ENCODE peak calls at places on chromosomes 6 and 20, in ten cellular contexts. B is tibial artery, H is RWPE2, T is tibial nerve, Q is fibroblast of lung, L is heart left ventricle, V is breast epithelium, O is GM23338, D is heart right ventricle, P is lung. I is an unnamed sample.
A peak's percentile ranks its signal among the peaks of the same experiment; 100 is the strongest.

GRCh38 chr6:169441292-169441691 is 187.6 kb upstream of the THBS2 start:
- DNase-seq in Q (no peak), T (no peak), L (no peak), H (no peak), P (no peak), V (no peak), O (no peak), B (no peak), D (no peak), I (no peak)

GRCh38 chr6:22444335-22444734 is 125.0 kb upstream of the HDGFL1 start:
- DNase-seq in O (no peak), B (no peak), D (peak; percentile 25), Q (peak; percentile 8), L (no peak), T (no peak), P (no peak), H (no peak), V (no peak), I (no peak)

GRCh38 chr6:106870824-106871300 is 103.7 kb downstream of the CD24 start:
- DNase-seq in P (no peak), L (no peak), V (no peak), Q (no peak), B (no peak), O (no peak), D (no peak), H (no peak), T (no peak), I (no peak)

GRCh38 chr6:30493643-30494250 is 4.4 kb downstream of the HLA-E start:
- DNase-seq in O (peak; percentile 83), L (no peak), H (no peak), D (no peak), V (no peak), P (no peak), B (no peak), Q (no peak), T (no peak), I (no peak)

GRCh38 chr6:106069478-106069877 is 16.7 kb upstream of the PRDM1 start:
- DNase-seq in H (no peak), Q (peak; percentile 85), O (no peak), B (no peak), V (peak; percentile 27), L (no peak), T (peak; percentile 77), P (no peak), D (peak; percentile 30), I (peak; percentile 76)

GRCh38 chr6:166736606-166737005 is 109.6 kb upstream of the RPS6KA2 start:
- DNase-seq in Q (peak; percentile 21), T (no peak), V (no peak), D (no peak), H (peak; percentile 21), O (no peak), B (no peak), L (no peak), P (no peak), I (no peak)

GRCh38 chr6:53582963-53583362 is 38.1 kb upstream of the GCLC start:
- DNase-seq in D (no peak), O (no peak), B (no peak), L (no peak), T (no peak), Q (no peak), V (no peak), P (no peak), H (no peak), I (no peak)

GRCh38 chr20:44407402-44408184 is 52.1 kb downstream of the HNF4A start:
- DNase-seq in H (peak; percentile 99), T (no peak), O (no peak), L (no peak), Q (peak; percentile 27), V (no peak), P (no peak), B (no peak), D (no peak), I (no peak)

GRCh38 chr20:373171-373890 is 7.2 kb upstream of the TRIB3 start:
- DNase-seq in V (no peak), D (peak; percentile 29), T (no peak), L (peak; percentile 57), P (peak; percentile 43), H (no peak), B (no peak), O (peak; percentile 46), Q (peak; percentile 90), I (no peak)

GRCh38 chr20:53829086-53829703 is 235.6 kb upstream of the ZNF217 start:
- DNase-seq in B (no peak), D (no peak), V (no peak), T (peak; percentile 38), P (no peak), L (no peak), O (no peak), Q (peak; percentile 95), H (no peak), I (peak; percentile 87)

GRCh38 chr6:24788031-24788665 is 10.6 kb downstream of the ARMH2 start:
- DNase-seq in H (no peak), V (no peak), O (no peak), P (no peak), Q (no peak), B (no peak), L (no peak), D (no peak), T (no peak), I (no peak)

GRCh38 chr6:44246663-44247337 is at the start of gene HSP90AB1:
- DNase-seq in O (peak; percentile 99), Q (peak; percentile 99), H (peak; percentile 94), L (peak; percentile 95), D (peak; percentile 95), B (peak; percentile 98), V (peak; percentile 99), T (peak; percentile 96), P (peak; percentile 97), I (peak; percentile 96)

GRCh38 chr6:11833626-11834592 is 55.3 kb upstream of the ADTRP start:
- DNase-seq in Q (no peak), D (no peak), O (peak; percentile 45), H (no peak), L (no peak), T (no peak), B (no peak), P (peak; percentile 60), V (no peak), I (no peak)

GRCh38 chr6:33964387-33964786 is 160.6 kb upstream of the MLN start:
- DNase-seq in T (no peak), H (no peak), D (no peak), Q (no peak), L (no peak), P (no peak), B (peak; percentile 15), V (no peak), O (no peak), I (no peak)

DNA sequence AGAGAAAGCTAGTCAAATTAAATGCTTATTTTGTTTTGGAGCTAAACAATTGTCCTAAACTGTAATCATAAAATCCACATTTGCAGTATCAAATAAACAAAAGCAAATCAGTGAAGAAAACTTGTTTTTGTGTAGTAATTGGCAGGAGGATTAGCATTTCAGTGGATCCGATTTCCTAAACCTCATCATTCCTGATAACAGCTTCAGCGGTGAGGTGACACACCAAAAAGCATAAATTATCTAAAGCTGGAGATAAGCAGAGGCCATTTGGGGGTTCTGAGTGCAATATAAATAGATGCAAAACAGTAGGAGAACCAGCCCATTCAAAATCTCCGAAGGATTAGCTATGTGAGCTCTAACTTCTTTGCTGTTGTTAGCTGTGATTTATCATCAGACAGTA is 235.8 kb downstream of the EPHA7 start:
- DNase-seq in B (no peak), L (no peak), T (no peak), H (no peak), V (no peak), O (no peak), P (no peak), Q (no peak), D (no peak), I (no peak)
- H3K27me3 ChIP-seq in B (no peaks in the 10 kb centered on the region), L (no peaks in the 10 kb centered on the region), T (no peaks in the 10 kb centered on the region), H (no peaks in the 10 kb centered on the region), V (no peaks in the 10 kb centered on the region), O (no peaks in the 10 kb centered on the region), P (no peaks in the 10 kb centered on the region), Q (no peaks in the 10 kb centered on the region), D (no peaks in the 10 kb centered on the region), I (no peaks in the 10 kb centered on the region)

GRCh38 chr20:23227976-23228375 is 122.6 kb upstream of the NXT1 start:
- DNase-seq in P (no peak), D (no peak), H (no peak), L (no peak), T (no peak), O (no peak), V (no peak), Q (no peak), B (no peak), I (no peak)

GRCh38 chr20:23227274-23227673 is 123.3 kb upstream of the NXT1 start:
- DNase-seq in O (no peak), L (no peak), B (no peak), V (no peak), H (no peak), D (no peak), P (no peak), Q (no peak), T (no peak), I (no peak)

GRCh38 chr20:23229989-23230388 is 120.6 kb upstream of the NXT1 start:
- DNase-seq in B (no peak), V (no peak), L (no peak), H (no peak), O (no peak), T (no peak), Q (no peak), D (no peak), P (no peak), I (no peak)

GRCh38 chr20:23230766-23231385 is 119.7 kb upstream of the NXT1 start:
- DNase-seq in B (no peak), H (no peak), Q (no peak), L (no peak), P (no peak), O (no peak), T (no peak), V (no peak), D (no peak), I (no peak)

GRCh38 chr20:23228912-23229311 is 121.7 kb upstream of the NXT1 start:
- DNase-seq in L (no peak), D (no peak), P (no peak), H (no peak), V (no peak), O (no peak), B (no peak), Q (peak; percentile 94), T (peak; percentile 28), I (peak; percentile 83)
- TF ChIP-seq CTCF in L (no peak), D (no peak), P (no peak), H (no peak), V (no peak), O (no peak), B (no peak), Q (no peak), T (no peak), I (no peak)

GRCh38 chr20:32472581-32473207 is 112.4 kb downstream of the NOL4L start:
- DNase-seq in L (no peak), Q (no peak), V (no peak), D (no peak), O (no peak), P (no peak), T (no peak), B (no peak), H (no peak), I (no peak)
- H3K4me3 ChIP-seq in L (no peak overlapping the region), Q (no peak overlapping the region), V (peak overlapping the region; percentile 67), D (peak overlapping the region; percentile 40), O (no peak overlapping the region), P (no peak overlapping the region), T (no peak overlapping the region), B (no peak overlapping the region), H (no peak overlapping the region), I (no peak overlapping the region)

DNA sequence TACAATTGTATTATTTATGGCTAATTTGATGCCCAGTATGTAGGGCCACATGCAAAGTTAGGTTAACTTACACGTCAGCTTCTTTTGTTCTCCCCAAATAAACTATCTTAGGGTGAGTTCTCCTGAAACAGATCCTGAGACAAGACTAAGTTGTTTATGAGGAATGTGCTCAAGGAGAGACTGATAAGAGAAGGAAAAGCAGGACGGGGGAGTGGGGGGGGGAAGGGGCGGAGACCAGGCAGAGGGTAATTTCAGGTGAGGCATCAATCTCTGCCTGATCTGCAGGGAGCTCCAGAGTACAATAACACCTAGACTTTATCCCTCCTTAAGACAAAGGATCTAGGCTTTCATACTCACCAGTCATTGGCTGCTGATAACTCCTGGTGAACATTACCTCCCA is 220.6 kb upstream of the BTBD3 start:
- DNase-seq in L (no peak), V (no peak), T (no peak), P (no peak), B (no peak), D (no peak), Q (no peak), H (no peak), O (no peak), I (no peak)
- H3K27me3 ChIP-seq in L (no peaks in the 10 kb centered on the region), V (no peaks in the 10 kb centered on the region), T (no peaks in the 10 kb centered on the region), P (no peaks in the 10 kb centered on the region), B (no peaks in the 10 kb centered on the region), D (no peaks in the 10 kb centered on the region), Q (no peaks in the 10 kb centered on the region), H (no peaks in the 10 kb centered on the region), O (no peaks in the 10 kb centered on the region), I (peaks cover 2% of the 10 kb centered on the region)

I was measured in AG04450.